ENCODE peak calls at places on chromosome 18, in nine cellular contexts. H is PC-3, L is OCI-LY7, W is GM23338, N is neural progenitor cell, F is MM.1S, S is HCT116, O is SK-N-SH, I is GM23248. R is an unnamed sample. For H3K4me1, the result is how much of the 10 kb centered on the place peaks cover.

GRCh38 chr18:62325806-62326645 is 916 bp downstream of the TNFRSF11A start:
- DNase-seq in L (no peak), W (peak), O (peak), S (no peak), N (peak), I (peak), F (peak), H (peak), R (no peak)

GRCh38 chr18:47594063-47594462 is 336.4 kb downstream of the SMAD2 start:
- DNase-seq in I (no peak), O (peak), H (no peak), S (no peak), W (peak), F (no peak), N (peak), L (no peak), R (no peak)

GRCh38 chr18:59631583-59632181 is 65.5 kb downstream of the CCBE1 start:
- DNase-seq in N (peak), O (peak), L (peak), I (peak), S (peak), H (peak), W (peak), F (no peak), R (peak)

GRCh38 chr18:37564796-37565137 is 831 bp downstream of the CELF4 start:
- DNase-seq in N (peak), S (no peak), F (no peak), L (no peak), W (peak), H (peak), O (peak), I (peak), R (peak)

GRCh38 chr18:11994708-11995444 is 13.6 kb downstream of the IMPA2 start:
- DNase-seq in N (peak), W (peak), I (peak), O (no peak), S (no peak), H (peak), F (no peak), L (no peak), R (peak)

GRCh38 chr18:48996901-48997463 is 46.2 kb upstream of the SMAD7 start:
- DNase-seq in N (no peak), F (no peak), W (no peak), L (no peak), O (peak), I (peak), H (peak), S (peak), R (peak)

GRCh38 chr18:75728621-75729020 is 301.1 kb upstream of the SMIM21 start:
- DNase-seq in L (no peak), W (no peak), O (no peak), H (no peak), S (no peak), I (no peak), F (no peak), N (no peak), R (no peak)

GRCh38 chr18:48983793-48984437 is 33.1 kb upstream of the SMAD7 start:
- DNase-seq in W (no peak), L (peak), N (no peak), I (peak), H (no peak), O (no peak), S (no peak), F (no peak), R (no peak)

GRCh38 chr18:45050712-45051639 is 370.3 kb downstream of the SETBP1 start:
- DNase-seq in I (peak), L (no peak), F (no peak), H (peak), O (peak), W (no peak), S (no peak), N (no peak), R (peak)

GRCh38 chr18:79873449-79874110 is 75.8 kb downstream of the KCNG2 start:
- DNase-seq in O (no peak), S (no peak), H (no peak), I (no peak), W (no peak), F (no peak), L (no peak), N (no peak), R (no peak)

GRCh38 chr18:63099848-63100625 is 219.5 kb downstream of the BCL2 start:
- DNase-seq in O (no peak), I (no peak), W (no peak), S (no peak), F (no peak), L (no peak), N (no peak), H (no peak), R (peak)

GRCh38 chr18:78784861-78785260 is 194.8 kb upstream of the SALL3 start:
- DNase-seq in O (no peak), W (no peak), H (no peak), N (no peak), F (no peak), I (no peak), S (no peak), L (no peak), R (no peak)

GRCh38 chr18:79942786-79943607 is 8.5 kb downstream of the SLC66A2 start:
- DNase-seq in L (no peak), F (no peak), W (no peak), S (no peak), I (no peak), H (no peak), O (no peak), N (no peak), R (peak)

DNA sequence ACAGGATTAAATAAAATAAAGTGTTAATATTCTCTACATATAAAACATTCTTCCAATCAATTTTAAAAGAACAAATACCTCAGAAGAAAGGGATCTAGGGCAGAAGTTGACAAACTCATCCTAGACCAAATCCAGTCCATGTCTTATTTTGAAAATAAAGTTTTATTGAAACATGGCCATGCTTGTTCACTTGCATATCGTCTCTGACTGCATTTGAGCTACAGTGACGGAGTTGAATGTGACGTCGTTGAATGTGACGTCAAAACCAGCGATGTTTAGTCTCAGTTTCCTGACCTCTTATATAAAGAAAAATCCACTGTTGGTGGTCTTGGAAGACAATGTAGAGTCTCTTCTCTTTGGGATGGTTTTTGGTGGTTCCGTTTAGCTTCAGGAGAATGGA is 33.6 kb downstream of the GREB1L start:
- DNase-seq in W (no peak), H (no peak), N (no peak), F (no peak), I (no peak), S (no peak), O (no peak), L (no peak), R (no peak)
- TF ChIP-seq EZH2phosphoT487 in W (no peak), H (no peak), N (no peak), F (no peak), I (no peak), S (no peak), O (no peak), L (no peak), R (no peak)

GRCh38 chr18:77405096-77405495 is 155.4 kb downstream of the GALR1 start:
- DNase-seq in O (no peak), H (no peak), N (no peak), L (no peak), F (no peak), S (no peak), I (no peak), W (no peak), R (no peak)
- H3K4me1 ChIP-seq in O (under half), H (under half), N (under half), L (under half), F (under half), S (under half), I (under half), W (under half), R (under half)

GRCh38 chr18:25295624-25296138 is 56.3 kb downstream of the ZNF521 start:
- DNase-seq in W (no peak), F (no peak), S (no peak), O (no peak), N (no peak), H (peak), L (no peak), I (no peak), R (no peak)

GRCh38 chr18:25299899-25300298 is 52.1 kb downstream of the ZNF521 start:
- DNase-seq in I (no peak), O (no peak), H (no peak), W (no peak), S (no peak), L (no peak), F (no peak), N (no peak), R (no peak)

GRCh38 chr18:25300492-25300891 is 51.5 kb downstream of the ZNF521 start:
- DNase-seq in L (no peak), O (no peak), I (no peak), W (no peak), F (no peak), N (no peak), S (no peak), H (no peak), R (no peak)

GRCh38 chr18:25299426-25299825 is 52.5 kb downstream of the ZNF521 start:
- DNase-seq in I (peak), N (no peak), O (no peak), H (peak), L (no peak), F (no peak), W (no peak), S (no peak), R (no peak)

GRCh38 chr18:25298853-25299274 is 53.1 kb downstream of the ZNF521 start:
- DNase-seq in S (no peak), F (no peak), N (no peak), L (no peak), I (peak), W (no peak), O (no peak), H (peak), R (peak)
- H3K4me3 ChIP-seq in S (no peak), F (no peak), N (no peak), L (no peak), I (peak), W (no peak), O (no peak), H (no peak), R (no peak)

DNA sequence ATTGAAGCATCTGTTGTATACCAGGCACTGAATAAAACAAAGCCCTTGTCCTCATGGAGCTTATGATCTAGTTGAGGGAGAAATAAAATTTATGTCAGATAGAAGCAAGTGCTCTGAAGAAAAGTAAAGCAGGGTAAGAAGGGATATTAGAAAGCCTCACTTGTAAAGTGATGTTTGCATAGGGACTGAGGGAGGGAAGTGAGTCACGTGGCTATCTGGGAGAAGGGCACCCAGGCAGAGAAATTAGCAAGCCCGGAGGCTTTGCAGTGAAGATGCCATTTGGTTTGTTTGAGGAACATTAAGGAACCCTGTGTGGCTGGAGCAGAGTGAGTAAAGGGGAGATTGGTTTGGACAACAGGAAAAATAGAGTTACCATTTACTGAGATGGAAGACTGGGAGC is 52.1 kb downstream of the RBBP8 start:
- DNase-seq in H (peak), W (no peak), F (no peak), L (no peak), S (no peak), I (no peak), N (no peak), O (no peak), R (no peak)
- TF ChIP-seq EZH2phosphoT487 in H (no peak), W (no peak), F (no peak), L (no peak), S (no peak), I (no peak), N (no peak), O (no peak), R (no peak)

GRCh38 chr18:26090130-26091046 is at the start of gene SS18:
- DNase-seq in L (peak), N (peak), I (peak), H (peak), F (peak), S (peak), W (peak), O (peak), R (peak)
- H3K4me1 ChIP-seq in L (under half), N (under half), I (under half), H (under half), F (under half), S (under half), W (under half), O (under half), R (under half)

DNA sequence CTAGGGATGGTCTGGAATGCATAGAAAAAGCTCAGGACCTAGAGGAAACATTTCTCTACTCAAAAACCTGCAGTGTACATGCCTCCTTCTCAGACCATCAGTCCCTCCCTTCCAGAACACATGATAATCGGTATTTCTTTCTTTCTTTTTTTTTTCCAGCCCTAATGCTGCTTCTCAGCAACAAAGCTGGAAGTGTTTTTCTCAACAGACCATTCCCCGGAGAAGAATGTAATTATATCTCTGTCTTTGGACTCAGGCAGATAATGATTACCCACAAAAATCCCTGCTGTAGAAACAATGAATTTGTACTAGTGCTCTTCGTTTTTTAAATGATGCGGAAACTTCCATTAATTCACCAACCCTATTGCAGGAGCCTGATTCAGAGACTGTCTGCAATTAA is 44.1 kb upstream of the NDUFV2 start:
- DNase-seq in S (no peak), W (no peak), L (no peak), O (peak), N (no peak), H (no peak), I (no peak), F (no peak), R (no peak)
- H3K4me3 ChIP-seq in S (no peak), W (no peak), L (no peak), O (no peak), N (no peak), H (no peak), I (no peak), F (no peak), R (no peak)

DNA sequence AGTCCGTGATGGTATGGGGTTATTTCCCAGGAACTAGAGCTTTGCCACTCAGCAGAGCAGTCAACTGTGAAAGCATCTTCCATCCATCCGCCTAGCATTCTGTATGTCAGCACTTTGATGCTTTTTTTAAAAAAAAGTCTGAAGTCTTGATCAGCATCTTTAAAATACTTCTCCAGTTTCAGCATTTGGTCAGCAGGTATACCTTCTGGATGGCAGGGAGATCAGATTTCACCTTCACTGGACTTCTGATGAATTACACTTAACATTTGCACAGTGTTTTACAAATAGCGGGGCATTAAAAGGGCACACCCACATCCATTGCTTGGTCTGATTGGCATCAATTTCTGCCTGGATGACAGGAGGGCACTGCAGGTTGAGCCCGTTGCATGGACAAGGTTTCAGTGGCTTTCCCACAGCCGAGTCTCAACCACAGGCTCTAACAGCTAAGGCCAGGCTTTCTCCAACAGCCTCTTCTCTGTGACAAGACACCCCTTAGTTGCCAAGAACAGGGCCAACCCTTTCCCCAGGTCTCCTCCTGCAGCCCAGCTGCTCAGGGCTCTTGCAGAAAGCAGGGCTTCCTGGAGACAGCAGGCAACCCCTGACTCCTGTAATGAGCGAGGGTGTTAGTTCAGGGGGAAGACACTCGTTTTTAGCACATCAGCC is 54.1 kb downstream of the EMILIN2 start:
- DNase-seq in I (no peak), W (no peak), L (no peak), N (no peak), F (peak), H (no peak), S (no peak), O (no peak), R (no peak)
- TF ChIP-seq EZH2phosphoT487 in I (no peak), W (no peak), L (no peak), N (no peak), F (no peak), H (no peak), S (no peak), O (no peak), R (no peak)

GRCh38 chr18:3452750-3453539 is 3.0 kb downstream of the TGIF1 start:
- DNase-seq in I (peak), F (no peak), O (no peak), S (no peak), W (no peak), L (no peak), H (no peak), N (peak), R (no peak)
- H3K4me1 ChIP-seq in I (under half), F (under half), O (under half), S (half or more), W (under half), L (under half), H (under half), N (under half), R (under half)

GRCh38 chr18:57436193-57436964 is 1.2 kb downstream of the ONECUT2 start:
- DNase-seq in I (no peak), L (no peak), S (no peak), O (peak), N (peak), W (peak), H (no peak), F (no peak), R (no peak)
- H3K4me3 ChIP-seq in I (no peak), L (no peak), S (no peak), O (peak), N (no peak), W (peak), H (peak), F (no peak), R (no peak)